ENCODE peak calls at places on chromosomes 5 and 9, in six cellular contexts. M, V, F, N, X and Z are unnamed samples.
A peak's percentile ranks its signal among the peaks of the same experiment; 100 is the strongest.

GRCh38 chr9:116020801-116021200 is 132.8 kb upstream of the PAPPA start:
- DNase-seq in F (peak; percentile 19), V (no peak), N (no peak), X (no peak), M (no peak), Z (peak; percentile 74)

GRCh38 chr5:142235870-142236672 is 88.8 kb downstream of the SPRY4 start:
- DNase-seq in X (no peak), N (no peak), M (no peak), V (no peak), F (no peak), Z (no peak)

GRCh38 chr5:113147088-113147487 is 170.5 kb downstream of the DCP2 start:
- DNase-seq in X (no peak), N (no peak), V (no peak), M (peak; percentile 81), F (peak; percentile 99), Z (peak; percentile 99)

GRCh38 chr9:116555556-116556180 is 131.4 kb upstream of the TRIM32 start:
- DNase-seq in V (no peak), M (no peak), X (no peak), N (no peak), F (no peak), Z (no peak)

GRCh38 chr9:113544001-113544340 is 80.4 kb downstream of the RGS3 start:
- DNase-seq in M (no peak), V (no peak), X (no peak), N (no peak), F (no peak), Z (no peak)

GRCh38 chr5:161369032-161369431 is 177.5 kb downstream of the GABRB2 start:
- DNase-seq in V (no peak), N (no peak), M (no peak), F (no peak), X (peak; percentile 8), Z (no peak)

GRCh38 chr9:33166263-33167083 is 663 bp downstream of the B4GALT1 start:
- DNase-seq in V (no peak), X (no peak), F (no peak), M (peak; percentile 58), N (peak; percentile 57), Z (peak; percentile 54)

GRCh38 chr5:61425918-61426317 is 93.9 kb downstream of the ZSWIM6 start:
- DNase-seq in N (no peak), M (no peak), F (no peak), X (no peak), V (no peak), Z (no peak)

GRCh38 chr5:109693535-109694152 is 3.9 kb downstream of the MAN2A1 start:
- DNase-seq in V (no peak), N (no peak), M (no peak), F (peak; percentile 67), X (no peak), Z (peak; percentile 82)

GRCh38 chr5:125412561-125413535 is 666.4 kb upstream of the ZNF608 start:
- DNase-seq in F (peak; percentile 91), N (peak; percentile 52), X (peak; percentile 80), M (peak; percentile 80), V (peak; percentile 93), Z (peak; percentile 93)

GRCh38 chr5:180519098-180519497 is 24.9 kb downstream of the CNOT6 start:
- DNase-seq in M (peak; percentile 69), X (no peak), V (no peak), F (peak; percentile 55), N (no peak), Z (peak; percentile 17)

GRCh38 chr5:54844905-54845566 is 140.4 kb downstream of the ESM1 start:
- DNase-seq in F (peak; percentile 79), M (peak; percentile 83), N (no peak), X (peak; percentile 46), V (no peak), Z (peak; percentile 77)

GRCh38 chr5:66246621-66247020 is 102.5 kb downstream of the SREK1 start:
- DNase-seq in M (peak; percentile 22), V (no peak), X (no peak), F (peak; percentile 68), N (no peak), Z (peak; percentile 28)

GRCh38 chr9:135128035-135128670 is 40.7 kb downstream of the OLFM1 start:
- DNase-seq in M (no peak), V (no peak), N (no peak), X (no peak), F (no peak), Z (no peak)

GRCh38 chr9:38048319-38048969 is 20.6 kb downstream of the SHB start:
- DNase-seq in F (peak; percentile 64), M (peak; percentile 68), V (peak; percentile 2), N (no peak), X (no peak), Z (peak; percentile 55)

GRCh38 chr5:143337946-143338345 is 65.5 kb downstream of the NR3C1 start:
- DNase-seq in F (peak; percentile 77), X (no peak), M (no peak), V (no peak), N (no peak), Z (peak; percentile 86)

GRCh38 chr9:135334953-135335460 is 144.6 kb upstream of the PPP1R26 start:
- DNase-seq in V (peak; percentile 46), N (no peak), F (no peak), M (no peak), X (no peak), Z (no peak)

GRCh38 chr5:79974896-79975295 is 16.2 kb downstream of the MTX3 start:
- DNase-seq in N (no peak), V (no peak), X (no peak), F (peak; percentile 77), M (peak; percentile 50), Z (peak; percentile 28)

GRCh38 chr5:90264930-90265857 is 144.4 kb downstream of the CETN3 start:
- DNase-seq in N (peak; percentile 68), F (peak; percentile 61), X (peak; percentile 70), V (peak; percentile 66), M (peak; percentile 81), Z (peak; percentile 77)

GRCh38 chr5:150510460-150511263 is 2.7 kb downstream of the NDST1 start:
- DNase-seq in X (no peak), M (no peak), F (no peak), N (no peak), V (no peak), Z (no peak)

GRCh38 chr9:7970666-7971335 is 171.2 kb upstream of the DMAC1 start:
- DNase-seq in M (no peak), V (no peak), N (no peak), F (no peak), X (no peak), Z (no peak)

GRCh38 chr5:81180780-81181179 is 52.3 kb upstream of the CKMT2 start:
- DNase-seq in F (no peak), V (no peak), X (no peak), N (no peak), M (no peak), Z (no peak)

GRCh38 chr9:137734181-137734580 is 115.4 kb downstream of the EHMT1 start:
- DNase-seq in N (no peak), M (no peak), X (no peak), V (no peak), F (no peak), Z (no peak)

GRCh38 chr5:167167191-167167590 is 1124.3 kb upstream of the WWC1 start:
- DNase-seq in M (no peak), X (no peak), N (no peak), V (no peak), F (no peak), Z (no peak)
- H3K4me3 ChIP-seq in M (no peak overlapping the region), X (no peak overlapping the region), N (no peak overlapping the region), V (no peak overlapping the region), F (no peak overlapping the region), Z (no peak overlapping the region)

GRCh38 chr5:1726469-1726865 is 73.2 kb downstream of the MRPL36 start:
- DNase-seq in F (no peak), M (no peak), X (no peak), V (peak; percentile 46), N (no peak), Z (no peak)

GRCh38 chr5:1724822-1725602 is 74.6 kb downstream of the MRPL36 start:
- DNase-seq in N (no peak), F (no peak), X (no peak), V (peak; percentile 64), M (peak; percentile 12), Z (peak; percentile 3)

GRCh38 chr5:1726956-1727355 is 72.7 kb downstream of the MRPL36 start:
- DNase-seq in F (no peak), X (no peak), M (no peak), N (no peak), V (peak; percentile 45), Z (no peak)

GRCh38 chr5:1723957-1724821 is 75.4 kb downstream of the MRPL36 start:
- DNase-seq in N (no peak), M (no peak), X (no peak), V (peak; percentile 39), F (no peak), Z (no peak)

DNA sequence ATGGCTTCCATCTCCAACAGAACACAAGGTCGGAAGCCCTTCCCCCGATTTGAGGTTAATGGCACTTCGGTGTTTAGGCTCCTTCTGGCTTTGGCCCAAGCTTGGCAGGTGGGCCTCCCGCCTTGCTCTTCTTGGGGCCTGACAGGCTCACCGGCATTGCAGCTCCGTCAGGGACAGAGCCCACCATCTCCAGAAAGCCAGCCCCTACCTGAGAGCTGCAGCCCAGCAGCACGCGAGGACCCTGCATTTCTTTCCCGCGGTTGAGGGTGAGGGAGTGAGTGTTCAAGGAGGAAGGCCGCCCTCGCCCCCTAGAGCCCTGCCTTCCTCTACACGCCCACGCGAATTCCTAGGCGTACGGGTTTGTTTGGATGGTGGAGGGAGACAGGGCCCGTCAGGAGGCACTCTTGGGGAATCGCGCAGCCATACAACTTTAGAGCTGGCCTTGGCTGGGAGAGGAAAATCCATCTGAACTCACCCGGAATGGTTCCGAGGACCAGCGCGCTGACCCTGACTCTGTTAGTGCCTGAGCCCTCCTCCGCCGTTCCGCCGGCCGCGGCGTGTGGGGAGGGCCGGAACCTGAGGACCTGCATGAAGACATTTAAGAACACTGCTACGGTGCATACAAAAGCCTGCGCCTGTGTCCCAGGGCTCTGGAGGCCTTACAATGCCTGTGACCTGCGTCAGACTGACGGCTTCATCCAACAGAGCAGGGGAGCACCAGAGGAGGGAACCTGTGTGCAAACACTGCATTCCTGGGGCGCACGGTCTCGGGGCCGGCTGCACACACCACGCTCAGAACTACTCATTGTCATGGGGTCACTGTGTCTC is 73.8 kb downstream of the MRPL36 start:
- DNase-seq in V (peak; percentile 54), N (no peak), F (no peak), M (no peak), X (no peak), Z (no peak)
- TF ChIP-seq CTCF in V (no peak), N (no peak), F (no peak), M (no peak), X (no peak), Z (no peak)

GRCh38 chr5:149141224-149141956 is at the start of gene ABLIM3:
- DNase-seq in F (peak; percentile 55), M (peak; percentile 75), X (peak; percentile 76), V (peak; percentile 84), N (peak; percentile 53), Z (peak; percentile 65)
- H3K4me3 ChIP-seq in F (peak within 1 kb of the TSS; percentile 70), M (peak within 1 kb of the TSS; percentile 63), X (peak within 1 kb of the TSS; percentile 56), V (peak within 1 kb of the TSS; percentile 67), N (peak within 1 kb of the TSS; percentile 65), Z (peak within 1 kb of the TSS; percentile 88)

DNA sequence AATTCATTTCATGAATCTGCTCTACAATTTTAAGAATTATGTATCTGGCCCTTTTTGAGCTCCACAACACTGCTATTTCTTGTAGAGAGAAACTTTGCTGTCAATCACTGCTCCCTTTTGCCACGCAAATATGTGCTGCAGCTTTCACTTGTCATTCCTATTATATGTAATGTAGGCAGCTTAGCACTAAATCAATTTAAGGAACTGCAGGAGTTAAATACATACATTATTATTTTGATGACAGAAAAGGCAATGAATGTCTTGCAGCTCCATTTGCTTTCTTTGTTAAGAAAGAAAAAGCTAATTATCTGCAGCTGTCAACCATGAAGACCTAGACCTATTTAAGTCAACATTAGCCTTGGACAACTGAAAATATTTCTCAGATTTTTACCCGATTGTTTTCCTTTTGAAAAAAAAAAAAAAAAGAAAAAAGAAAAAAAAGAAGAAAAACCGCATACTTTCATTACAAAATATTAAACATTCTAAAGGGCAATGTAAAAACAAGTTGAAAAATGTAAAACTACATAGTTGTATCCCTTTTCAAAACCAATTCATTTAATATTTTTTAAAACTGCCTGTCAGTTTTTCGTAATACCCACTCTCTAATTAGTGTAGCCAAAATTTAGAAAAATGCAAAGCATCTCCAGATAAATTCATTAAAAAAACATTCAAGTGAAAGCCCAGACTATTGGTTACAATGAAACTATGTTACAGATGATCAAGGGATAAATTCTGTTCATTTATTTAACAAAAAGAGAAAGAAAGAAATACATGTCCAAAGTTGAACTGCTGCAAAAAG is 57.2 kb downstream of the RFX3 start:
- DNase-seq in M (no peak), V (no peak), N (no peak), X (no peak), F (no peak), Z (no peak)
- TF ChIP-seq CTCF in M (no peak), V (no peak), N (no peak), X (no peak), F (no peak), Z (no peak)